ENCODE peak calls at places on chromosomes 1 and 21, in nine cellular contexts. U is lower lobe of right lung; Y is stimulated activated naive B cell treated with anti-CD40 and anti-IgM and Interleukin-4, amounts not matched to agents 10 μg/mL and 1 μg/mL and 100 μg/mL, for 72 hours; I is AG09319; B is mesendoderm; V is progenitor cell of endocrine pancreas; G is NCI-H774; W is MCF 10A; M is aorta. K is an unnamed sample.

GRCh38 chr1:218371927-218372672 is 27.0 kb downstream of the TGFB2 start:
- DNase-seq in U (no peak), Y (no peak), I (peak), B (no peak), V (no peak), G (peak), W (no peak), M (no peak), K (no peak)

GRCh38 chr1:86084998-86085397 is 71.6 kb downstream of the COL24A1 start:
- DNase-seq in U (no peak), Y (no peak), I (no peak), B (no peak), V (no peak), G (no peak), W (no peak), M (no peak), K (no peak)

GRCh38 chr1:57966751-57967406 is 543.0 kb upstream of the DAB1 start:
- DNase-seq in U (no peak), Y (no peak), I (no peak), B (peak), V (peak), G (no peak), W (peak), M (no peak), K (no peak)

GRCh38 chr1:49364676-49365075 is 588.0 kb upstream of the BEND5 start:
- DNase-seq in U (no peak), Y (no peak), I (no peak), B (peak), V (no peak), G (no peak), W (peak), M (no peak), K (no peak)

GRCh38 chr1:9121891-9122409 is 7.0 kb downstream of the GPR157 start:
- DNase-seq in U (no peak), Y (peak), I (no peak), B (no peak), V (no peak), G (no peak), W (no peak), M (no peak), K (no peak)

GRCh38 chr21:43809346-43809799 is 20.0 kb downstream of the RRP1 start:
- DNase-seq in U (no peak), Y (no peak), I (no peak), B (no peak), V (no peak), G (no peak), W (no peak), M (no peak), K (no peak)

GRCh38 chr1:36502616-36503015 is 19.9 kb upstream of the CSF3R start:
- DNase-seq in U (no peak), Y (no peak), I (no peak), B (no peak), V (no peak), G (no peak), W (no peak), M (no peak), K (no peak)

GRCh38 chr1:16960560-16961296 is 19.7 kb downstream of the MFAP2 start:
- DNase-seq in U (peak), Y (peak), I (no peak), B (peak), V (peak), G (peak), W (no peak), M (peak), K (peak)

GRCh38 chr1:161228032-161228431 is 2.2 kb downstream of the TOMM40L start:
- DNase-seq in U (no peak), Y (no peak), I (no peak), B (no peak), V (no peak), G (no peak), W (no peak), M (no peak), K (no peak)

GRCh38 chr1:66446261-66447001 is 87.5 kb upstream of the SGIP1 start:
- DNase-seq in U (no peak), Y (peak), I (peak), B (peak), V (peak), G (peak), W (peak), M (no peak), K (peak)

GRCh38 chr1:28581531-28582247 is 10.4 kb upstream of the RAB42 start:
- DNase-seq in U (peak), Y (peak), I (peak), B (peak), V (peak), G (peak), W (peak), M (peak), K (peak)

GRCh38 chr1:57272601-57273000 is 151.3 kb downstream of the DAB1 start:
- DNase-seq in U (no peak), Y (no peak), I (no peak), B (no peak), V (no peak), G (no peak), W (no peak), M (no peak), K (no peak)

GRCh38 chr1:43325381-43325780 is 12.2 kb upstream of the MPL start:
- DNase-seq in U (no peak), Y (no peak), I (no peak), B (no peak), V (no peak), G (no peak), W (no peak), M (no peak), K (no peak)

GRCh38 chr1:209480345-209480744 is 103.2 kb upstream of the CAMK1G start:
- DNase-seq in U (no peak), Y (no peak), I (no peak), B (no peak), V (no peak), G (no peak), W (no peak), M (no peak), K (no peak)

GRCh38 chr1:108814343-108815125 is 42.4 kb downstream of the AKNAD1 start:
- DNase-seq in U (no peak), Y (no peak), I (no peak), B (no peak), V (no peak), G (no peak), W (no peak), M (no peak), K (no peak)

GRCh38 chr1:236759252-236759859 is 35.7 kb upstream of the MTR start:
- DNase-seq in U (no peak), Y (no peak), I (peak), B (peak), V (no peak), G (peak), W (peak), M (no peak), K (no peak)

GRCh38 chr1:84944767-84945486 is 51.9 kb upstream of the LPAR3 start:
- DNase-seq in U (no peak), Y (peak), I (peak), B (peak), V (peak), G (peak), W (peak), M (peak), K (peak)

K was measured in HuH-7.5.